ENCODE peak calls at places on chromosomes 3 and 15, in five cellular contexts. V, J, R, N and L are unnamed samples.

GRCh38 chr3:187031934-187032333 is 101.6 kb downstream of the ST6GAL1 start:
- DNase-seq in V (no peak), J (no peak), R (peak; percentile 13), N (no peak), L (no peak)

GRCh38 chr15:70269331-70269911 is 171.7 kb upstream of the TLE3 start:
- DNase-seq in V (no peak), J (no peak), R (no peak), N (no peak), L (no peak)

GRCh38 chr3:126983653-126984390 is 907 bp downstream of the PLXNA1 start:
- DNase-seq in V (no peak), J (no peak), R (peak; percentile 30), N (peak; percentile 34), L (peak; percentile 38)

GRCh38 chr3:183038221-183038620 is 57.9 kb upstream of the DCUN1D1 start:
- DNase-seq in V (no peak), J (no peak), R (no peak), N (no peak), L (no peak)

GRCh38 chr15:25727867-25728600 is 135.1 kb downstream of the ATP10A start:
- DNase-seq in V (no peak), J (no peak), R (no peak), N (no peak), L (no peak)

GRCh38 chr3:89851974-89852621 is 744.7 kb downstream of the EPHA3 start:
- DNase-seq in V (peak; percentile 1), J (no peak), R (no peak), N (no peak), L (peak; percentile 11)

GRCh38 chr3:100815583-100815982 is 106.3 kb downstream of the TFG start:
- DNase-seq in V (no peak), J (no peak), R (no peak), N (no peak), L (no peak)

GRCh38 chr15:87582169-87582568 is 674.4 kb downstream of the NTRK3 start:
- DNase-seq in V (peak; percentile 19), J (no peak), R (peak; percentile 3), N (no peak), L (no peak)

GRCh38 chr3:66215106-66215505 is 5.7 kb upstream of the SLC25A26 start:
- DNase-seq in V (no peak), J (no peak), R (no peak), N (no peak), L (no peak)

GRCh38 chr3:52014613-52015012 is 18.9 kb upstream of the RPL29 start:
- DNase-seq in V (no peak), J (no peak), R (no peak), N (no peak), L (no peak)

GRCh38 chr15:70799667-70800450 is 36.5 kb upstream of the UACA start:
- DNase-seq in V (no peak), J (no peak), R (no peak), N (no peak), L (no peak)

GRCh38 chr15:92930776-92931175 is 30.7 kb downstream of the CHD2 start:
- DNase-seq in V (no peak), J (no peak), R (no peak), N (no peak), L (no peak)

GRCh38 chr3:72488736-72489030 is 359.6 kb downstream of the SHQ1 start:
- DNase-seq in V (no peak), J (no peak), R (no peak), N (no peak), L (no peak)

GRCh38 chr3:42600958-42601675 is 631 bp downstream of the NKTR start:
- DNase-seq in V (peak; percentile 62), J (peak; percentile 85), R (peak; percentile 82), N (peak; percentile 65), L (peak; percentile 73)

GRCh38 chr3:100029689-100030088 is 84.6 kb downstream of the FILIP1L start:
- DNase-seq in V (no peak), J (no peak), R (peak; percentile 61), N (no peak), L (no peak)

GRCh38 chr3:72665701-72666443 is 182.4 kb downstream of the SHQ1 start:
- DNase-seq in V (peak; percentile 35), J (no peak), R (peak; percentile 58), N (no peak), L (peak; percentile 28)

GRCh38 chr3:130508970-130509369 is 8.0 kb upstream of the COL6A6 start:
- DNase-seq in V (no peak), J (no peak), R (no peak), N (no peak), L (no peak)

GRCh38 chr15:34628577-34629152 is 45.2 kb upstream of the GOLGA8B start:
- DNase-seq in V (peak; percentile 10), J (no peak), R (no peak), N (no peak), L (no peak)

GRCh38 chr3:14298442-14298841 is 104.0 kb upstream of the SLC6A6 start:
- DNase-seq in V (no peak), J (no peak), R (no peak), N (no peak), L (no peak)

GRCh38 chr3:177210744-177211502 is 13.6 kb upstream of the TBL1XR1 start:
- DNase-seq in V (no peak), J (no peak), R (no peak), N (no peak), L (no peak)

GRCh38 chr3:34020761-34021635 is 222.6 kb downstream of the PDCD6IP start:
- DNase-seq in V (no peak), J (no peak), R (no peak), N (no peak), L (peak; percentile 33)

GRCh38 chr3:38354588-38355344 is 8.2 kb downstream of the XYLB start:
- DNase-seq in V (no peak), J (no peak), R (no peak), N (no peak), L (no peak)

GRCh38 chr3:67640023-67640660 is 14.3 kb downstream of the SUCLG2 start:
- DNase-seq in V (no peak), J (no peak), R (no peak), N (no peak), L (no peak)

GRCh38 chr3:139948898-139949297 is 13.9 kb downstream of the CLSTN2 start:
- DNase-seq in V (no peak), J (no peak), R (no peak), N (no peak), L (no peak)

GRCh38 chr3:77326586-77326985 is 286.7 kb downstream of the ROBO2 start:
- DNase-seq in V (no peak), J (no peak), R (no peak), N (no peak), L (no peak)

GRCh38 chr15:62125763-62126162 is 39.3 kb downstream of the C2CD4B start:
- DNase-seq in V (peak; percentile 74), J (no peak), R (peak; percentile 31), N (peak; percentile 68), L (no peak)

GRCh38 chr15:52317022-52317421 is 21.4 kb upstream of the MYO5C start:
- DNase-seq in V (no peak), J (no peak), R (no peak), N (no peak), L (no peak)

GRCh38 chr15:90037510-90037860 is 36.4 kb downstream of the ZNF710 start:
- DNase-seq in V (no peak), J (no peak), R (no peak), N (no peak), L (no peak)

GRCh38 chr3:102163039-102163817 is 271.6 kb upstream of the ZPLD1 start:
- DNase-seq in V (peak; percentile 93), J (no peak), R (no peak), N (no peak), L (no peak)

GRCh38 chr15:34223904-34224596 is 766 bp upstream of the EMC4 start:
- DNase-seq in V (peak; percentile 29), J (no peak), R (peak; percentile 20), N (no peak), L (no peak)

DNA sequence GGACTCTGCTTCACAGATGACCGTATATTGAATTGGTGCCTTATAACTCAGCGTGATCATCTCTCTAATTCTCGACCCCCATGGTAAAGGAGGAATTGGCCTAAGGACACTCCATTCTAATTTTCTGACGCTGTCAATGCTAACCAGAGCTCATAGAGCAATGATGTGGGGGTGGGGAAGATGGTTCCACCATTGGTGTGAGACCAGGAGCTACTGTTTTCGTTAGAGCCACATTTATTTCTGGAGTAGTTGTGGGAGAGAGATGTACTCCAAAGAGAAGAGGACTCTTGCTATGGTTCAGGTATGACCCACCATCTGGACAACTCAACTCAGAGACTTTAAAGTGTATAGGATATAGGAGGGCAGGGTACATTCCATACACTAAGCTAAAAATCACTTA is 16.3 kb downstream of the ZBTB38 start:
- DNase-seq in V (no peak), J (no peak), R (peak; percentile 60), N (no peak), L (no peak)
- H3K4me3 ChIP-seq in V (no peak overlapping the region), J (peak overlapping the region; percentile 37), R (peak overlapping the region; percentile 81), N (no peak overlapping the region), L (no peak overlapping the region)

DNA sequence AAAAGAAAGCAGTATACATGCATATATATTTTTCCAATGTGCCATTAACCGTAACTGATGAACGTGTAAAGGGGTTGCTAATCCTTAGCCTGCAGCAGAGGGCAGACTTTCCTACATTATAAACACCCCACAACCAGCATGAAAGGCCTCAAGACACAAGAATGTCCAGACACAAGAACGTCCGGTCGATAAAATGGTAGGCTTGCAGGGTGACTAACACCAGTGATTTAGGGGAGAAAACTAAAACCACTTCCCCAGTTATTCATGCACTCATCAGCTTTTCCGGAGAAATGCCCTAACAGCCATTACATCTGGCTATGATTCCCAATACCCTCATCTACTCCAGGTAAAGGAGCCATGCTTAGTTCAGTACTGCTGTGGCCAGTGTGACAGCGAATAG is 57.4 kb downstream of the LRTM1 start:
- DNase-seq in V (peak; percentile 47), J (no peak), R (peak; percentile 10), N (no peak), L (no peak)
- TF ChIP-seq CTCF in V (peak; percentile 53), J (peak; percentile 10), R (peak; percentile 25), N (no peak), L (peak; percentile 35)

DNA sequence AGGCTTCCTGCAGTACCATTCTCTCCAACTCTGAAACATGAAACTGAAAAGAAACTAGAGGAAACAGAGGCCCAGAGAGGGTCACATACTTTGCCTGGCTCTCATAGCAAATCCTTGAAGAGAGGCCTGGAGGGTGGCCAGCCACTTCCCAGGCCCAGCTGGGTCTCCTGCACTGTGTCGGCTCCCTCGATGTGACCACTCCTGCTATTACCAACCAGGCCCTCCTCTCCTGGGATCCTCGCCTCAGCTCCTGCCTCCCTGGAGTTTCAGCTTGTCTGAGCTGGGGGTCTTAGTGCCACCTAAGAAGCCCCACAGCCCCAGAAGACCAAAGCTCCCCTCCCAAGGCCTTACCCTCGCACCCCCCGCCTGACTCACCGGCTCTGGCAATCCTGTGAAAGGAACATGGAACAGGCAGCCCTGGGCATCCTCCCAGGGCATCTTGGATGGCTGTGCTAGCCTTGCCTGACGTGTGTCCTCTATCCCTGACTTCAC is 4.6 kb downstream of the LOXL1 start:
- DNase-seq in V (no peak), J (no peak), R (no peak), N (no peak), L (no peak)
- H3K4me3 ChIP-seq in V (no peak overlapping the region), J (no peak overlapping the region), R (no peak overlapping the region), N (no peak overlapping the region), L (no peak overlapping the region)

GRCh38 chr3:167396075-167396474 is 16.0 kb upstream of the ZBBX start:
- DNase-seq in V (no peak), J (no peak), R (no peak), N (no peak), L (no peak)

DNA sequence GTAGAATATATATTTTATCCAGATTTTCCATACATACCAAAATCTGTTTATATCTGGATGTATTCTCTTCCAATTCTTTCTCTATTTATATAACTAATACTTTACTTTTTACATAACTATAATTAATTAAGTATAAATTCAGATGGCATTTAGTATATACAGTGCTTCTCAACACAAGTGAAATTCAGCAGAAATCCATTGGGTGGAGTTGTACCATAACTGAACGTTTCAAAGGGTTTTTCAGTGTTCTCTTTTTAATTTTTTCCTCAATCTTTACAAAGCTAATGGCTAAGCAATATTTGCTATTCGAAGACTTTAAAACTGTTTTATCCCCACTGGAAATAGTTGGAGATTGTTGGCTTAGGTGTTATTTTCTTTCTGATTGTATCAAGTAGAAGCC is 13.9 kb upstream of the ZBBX start:
- DNase-seq in V (no peak), J (no peak), R (no peak), N (no peak), L (no peak)
- TF ChIP-seq CTCF in V (no peak), J (no peak), R (no peak), N (no peak), L (no peak)